ENCODE peak calls at places on chromosomes 2 and 18, in four cellular contexts. One of them, this sample, is unnamed.

GRCh38 chr2:160246356-160246755 is 46.3 kb upstream of the ITGB6 start:
- DNase-seq in heart left ventricle: no peak
- DNase-seq in BJ: no peak
- DNase-seq in adrenal gland: no peak
- DNase-seq in this sample: no peak

GRCh38 chr18:13548944-13549878 is 177.1 kb downstream of the FAM210A start:
- DNase-seq in heart left ventricle: no peak
- DNase-seq in BJ: no peak
- DNase-seq in adrenal gland: no peak
- DNase-seq in this sample: no peak

GRCh38 chr2:199757466-199757865 is 93.5 kb downstream of the FTCDNL1 start:
- DNase-seq in BJ: no peak
- DNase-seq in adrenal gland: peak
- DNase-seq in heart left ventricle: peak
- DNase-seq in this sample: no peak

GRCh38 chr2:54289942-54290702 is 34.1 kb upstream of the TSPYL6 start:
- DNase-seq in BJ: no peak
- DNase-seq in adrenal gland: no peak
- DNase-seq in heart left ventricle: no peak
- DNase-seq in this sample: no peak

GRCh38 chr2:70855679-70856078 is 20.1 kb upstream of the CD207 start:
- DNase-seq in BJ: no peak
- DNase-seq in adrenal gland: no peak
- DNase-seq in heart left ventricle: no peak
- DNase-seq in this sample: no peak

GRCh38 chr2:240392084-240392947 is 43.1 kb upstream of the GPC1 start:
- DNase-seq in BJ: peak
- DNase-seq in adrenal gland: no peak
- DNase-seq in heart left ventricle: peak
- DNase-seq in this sample: no peak

GRCh38 chr2:177549171-177549570 is 156.6 kb downstream of the AGPS start:
- DNase-seq in adrenal gland: no peak
- DNase-seq in BJ: no peak
- DNase-seq in heart left ventricle: no peak
- DNase-seq in this sample: no peak

GRCh38 chr2:171347158-171347557 is 86.6 kb downstream of the METTL8 start:
- DNase-seq in BJ: peak
- DNase-seq in adrenal gland: no peak
- DNase-seq in heart left ventricle: no peak
- DNase-seq in this sample: no peak

GRCh38 chr2:167212054-167212648 is 323.9 kb downstream of the XIRP2 start:
- DNase-seq in adrenal gland: peak
- DNase-seq in heart left ventricle: no peak
- DNase-seq in BJ: no peak
- DNase-seq in this sample: no peak

GRCh38 chr18:56036673-56037072 is 448.7 kb upstream of the TCF4 start:
- DNase-seq in heart left ventricle: no peak
- DNase-seq in BJ: no peak
- DNase-seq in adrenal gland: no peak
- DNase-seq in this sample: no peak

GRCh38 chr18:48019557-48019956 is 89.1 kb upstream of the SMAD2 start:
- DNase-seq in BJ: no peak
- DNase-seq in adrenal gland: no peak
- DNase-seq in heart left ventricle: no peak
- DNase-seq in this sample: no peak

GRCh38 chr2:31382452-31383120 is 32.0 kb downstream of the XDH start:
- DNase-seq in BJ: no peak
- DNase-seq in adrenal gland: no peak
- DNase-seq in heart left ventricle: no peak
- DNase-seq in this sample: no peak

GRCh38 chr2:102064679-102065674 is 73.2 kb downstream of the IL1R2 start:
- DNase-seq in heart left ventricle: no peak
- DNase-seq in BJ: no peak
- DNase-seq in adrenal gland: no peak
- DNase-seq in this sample: no peak

GRCh38 chr18:478679-479078 is 21.8 kb downstream of the COLEC12 start:
- DNase-seq in heart left ventricle: no peak
- DNase-seq in adrenal gland: no peak
- DNase-seq in BJ: no peak
- DNase-seq in this sample: no peak

GRCh38 chr2:227674485-227674884 is 7.9 kb downstream of the SCYGR5 start:
- DNase-seq in heart left ventricle: no peak
- DNase-seq in adrenal gland: no peak
- DNase-seq in BJ: no peak
- DNase-seq in this sample: no peak

GRCh38 chr2:85584857-85585780 is 888 bp downstream of the VAMP5 start:
- DNase-seq in adrenal gland: peak
- DNase-seq in BJ: no peak
- DNase-seq in heart left ventricle: peak
- DNase-seq in this sample: no peak

DNA sequence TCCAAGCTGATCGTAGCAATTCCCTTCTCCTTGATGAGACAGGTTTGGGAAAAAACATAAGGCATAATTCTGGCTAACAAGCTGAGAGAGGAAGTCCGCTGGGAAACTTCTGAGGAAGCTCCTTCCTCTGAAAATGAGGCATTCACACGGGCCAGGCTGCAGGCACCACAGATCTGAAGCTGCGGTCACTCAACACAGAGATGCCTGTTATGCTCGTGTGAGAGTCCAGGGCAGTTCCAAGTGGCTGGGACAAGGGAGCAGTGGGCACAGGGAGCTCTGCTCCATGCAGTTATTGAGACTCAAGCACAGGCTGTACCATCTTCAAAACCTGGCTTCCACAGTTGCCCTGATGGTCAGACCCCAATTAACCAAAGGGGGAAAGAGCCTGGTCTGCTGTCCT is 200.9 kb upstream of the ID2 start:
- DNase-seq in heart left ventricle: no peak
- DNase-seq in adrenal gland: no peak
- DNase-seq in BJ: no peak
- DNase-seq in this sample: no peak
- TF ChIP-seq CTCF in heart left ventricle: no peak
- TF ChIP-seq CTCF in adrenal gland: no peak
- TF ChIP-seq CTCF in BJ: no peak
- TF ChIP-seq CTCF in this sample: no peak

DNA sequence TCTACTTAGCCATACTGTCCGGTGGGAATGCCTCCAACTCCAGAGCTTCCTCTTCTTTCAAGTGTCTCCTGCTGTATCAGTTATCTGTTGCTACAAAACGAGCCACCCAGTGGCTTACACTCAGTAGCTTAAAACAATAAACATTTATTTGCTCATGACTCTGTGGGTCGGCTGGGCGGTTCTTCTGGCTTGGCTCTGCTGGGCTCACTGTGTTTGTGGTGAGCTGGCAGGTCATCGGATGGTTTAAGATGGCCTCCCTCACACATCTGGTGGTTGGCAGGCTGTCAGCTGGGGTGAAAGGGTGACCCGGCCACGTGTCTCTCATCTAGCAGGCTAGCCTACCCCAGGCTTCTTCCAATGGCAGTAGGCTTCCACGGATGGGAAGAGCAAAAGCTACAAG is 122.4 kb upstream of the SLC1A4 start:
- DNase-seq in adrenal gland: peak
- DNase-seq in heart left ventricle: peak
- DNase-seq in BJ: peak
- DNase-seq in this sample: no peak
- TF ChIP-seq CTCF in adrenal gland: no peak
- TF ChIP-seq CTCF in heart left ventricle: no peak
- TF ChIP-seq CTCF in BJ: peak
- TF ChIP-seq CTCF in this sample: no peak

GRCh38 chr2:11123856-11124759 is 31.2 kb upstream of the SLC66A3 start:
- DNase-seq in BJ: no peak
- DNase-seq in adrenal gland: peak
- DNase-seq in heart left ventricle: no peak
- DNase-seq in this sample: peak
- TF ChIP-seq CTCF in BJ: peak
- TF ChIP-seq CTCF in adrenal gland: peak
- TF ChIP-seq CTCF in heart left ventricle: peak
- TF ChIP-seq CTCF in this sample: peak

GRCh38 chr2:46781468-46782189 is 134.0 kb downstream of the MCFD2 start:
- DNase-seq in adrenal gland: no peak
- DNase-seq in heart left ventricle: no peak
- DNase-seq in BJ: no peak
- DNase-seq in this sample: no peak

GRCh38 chr2:46779447-46779941 is 136.1 kb downstream of the MCFD2 start:
- DNase-seq in BJ: no peak
- DNase-seq in heart left ventricle: no peak
- DNase-seq in adrenal gland: no peak
- DNase-seq in this sample: no peak

GRCh38 chr2:46780411-46780800 is 135.2 kb downstream of the MCFD2 start:
- DNase-seq in BJ: no peak
- DNase-seq in heart left ventricle: peak
- DNase-seq in adrenal gland: no peak
- DNase-seq in this sample: no peak

GRCh38 chr2:46778516-46778915 is 137.1 kb downstream of the MCFD2 start:
- DNase-seq in heart left ventricle: no peak
- DNase-seq in adrenal gland: no peak
- DNase-seq in BJ: no peak
- DNase-seq in this sample: no peak

GRCh38 chr2:46780801-46781445 is 134.7 kb downstream of the MCFD2 start:
- DNase-seq in heart left ventricle: peak
- DNase-seq in BJ: no peak
- DNase-seq in adrenal gland: no peak
- DNase-seq in this sample: peak
- TF ChIP-seq CTCF in heart left ventricle: peak
- TF ChIP-seq CTCF in BJ: peak
- TF ChIP-seq CTCF in adrenal gland: no peak
- TF ChIP-seq CTCF in this sample: peak

DNA sequence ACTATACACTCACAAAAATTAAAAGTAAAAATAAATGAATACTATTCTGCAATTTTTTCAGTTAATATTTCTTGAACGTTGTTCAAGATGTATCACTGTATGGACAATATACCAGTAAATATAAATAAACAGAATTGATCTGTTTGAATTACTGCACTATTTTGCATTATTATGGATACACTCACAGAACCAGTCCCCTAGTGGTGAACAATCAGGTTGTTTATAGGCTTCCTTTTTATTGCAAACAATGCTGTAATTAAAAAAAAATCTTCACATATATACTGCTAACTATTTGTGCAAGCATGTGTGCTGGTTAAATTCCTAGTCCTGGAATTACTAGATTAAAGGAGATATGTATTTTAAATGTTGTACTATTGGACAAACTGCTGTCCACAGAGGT is 306.0 kb downstream of the FBXO15 start:
- DNase-seq in BJ: no peak
- DNase-seq in heart left ventricle: no peak
- DNase-seq in adrenal gland: no peak
- DNase-seq in this sample: no peak
- TF ChIP-seq CTCF in BJ: peak
- TF ChIP-seq CTCF in heart left ventricle: no peak
- TF ChIP-seq CTCF in adrenal gland: no peak
- TF ChIP-seq CTCF in this sample: peak

GRCh38 chr2:32981612-32982011 is 34.9 kb downstream of the LTBP1 start:
- DNase-seq in heart left ventricle: no peak
- DNase-seq in BJ: no peak
- DNase-seq in adrenal gland: no peak
- DNase-seq in this sample: no peak
- TF ChIP-seq CTCF in heart left ventricle: no peak
- TF ChIP-seq CTCF in BJ: no peak
- TF ChIP-seq CTCF in adrenal gland: no peak
- TF ChIP-seq CTCF in this sample: no peak

GRCh38 chr2:219274392-219274921 is 4.7 kb upstream of the DNAJB2 start:
- DNase-seq in heart left ventricle: peak
- DNase-seq in BJ: peak
- DNase-seq in adrenal gland: peak
- DNase-seq in this sample: no peak
- TF ChIP-seq CTCF in heart left ventricle: no peak
- TF ChIP-seq CTCF in BJ: no peak
- TF ChIP-seq CTCF in adrenal gland: no peak
- TF ChIP-seq CTCF in this sample: no peak

GRCh38 chr2:78431241-78431640 is 594.3 kb upstream of the REG3G start:
- DNase-seq in adrenal gland: no peak
- DNase-seq in heart left ventricle: no peak
- DNase-seq in BJ: no peak
- DNase-seq in this sample: no peak
- TF ChIP-seq CTCF in adrenal gland: no peak
- TF ChIP-seq CTCF in heart left ventricle: no peak
- TF ChIP-seq CTCF in BJ: no peak
- TF ChIP-seq CTCF in this sample: no peak

GRCh38 chr2:217653240-217653639 is 349.6 kb downstream of the TNS1 start:
- DNase-seq in BJ: peak
- DNase-seq in adrenal gland: peak
- DNase-seq in heart left ventricle: peak
- DNase-seq in this sample: no peak
- TF ChIP-seq CTCF in BJ: peak
- TF ChIP-seq CTCF in adrenal gland: peak
- TF ChIP-seq CTCF in heart left ventricle: no peak
- TF ChIP-seq CTCF in this sample: no peak

This sample was measured in progenitor cell of endocrine pancreas.